ENCODE peak calls at places on chromosomes 3 and 15, in six cellular contexts. V is CD4-positive, CD25-positive, alpha-beta regulatory T cell; C is pancreas; S is GM23338; F is HEK293T; G is epithelial cell of esophagus. K is an unnamed sample.

GRCh38 chr3:107797586-107797985 is 274.8 kb downstream of the BBX start:
- DNase-seq in V (no peak), C (no peak), S (no peak), F (no peak), G (peak), K (no peak)

GRCh38 chr3:32450426-32450825 is 52.2 kb downstream of the CMTM6 start:
- DNase-seq in V (no peak), C (no peak), S (no peak), F (no peak), G (no peak), K (no peak)

GRCh38 chr3:126013742-126014141 is 44.8 kb downstream of the ROPN1B start:
- DNase-seq in V (no peak), C (no peak), S (peak), F (no peak), G (no peak), K (no peak)

GRCh38 chr3:155097009-155097349 is 16.9 kb downstream of the MME start:
- DNase-seq in V (no peak), C (no peak), S (no peak), F (no peak), G (no peak), K (no peak)

GRCh38 chr15:64653757-64654156 is 121.6 kb downstream of the RBPMS2 start:
- DNase-seq in V (peak), C (no peak), S (no peak), F (no peak), G (no peak), K (no peak)

GRCh38 chr3:46931631-46932441 is 44.7 kb downstream of the CCDC12 start:
- DNase-seq in V (no peak), C (no peak), S (no peak), F (no peak), G (no peak), K (no peak)

GRCh38 chr3:140972833-140973232 is 31.2 kb downstream of the SLC25A36 start:
- DNase-seq in V (peak), C (no peak), S (peak), F (peak), G (peak), K (no peak)

GRCh38 chr3:161969867-161970266 is 473.3 kb downstream of the OTOL1 start:
- DNase-seq in V (no peak), C (no peak), S (no peak), F (no peak), G (peak), K (no peak)

GRCh38 chr15:65333441-65333820 is 29.0 kb downstream of the RNU5B-1 start:
- DNase-seq in V (no peak), C (no peak), S (no peak), F (no peak), G (peak), K (no peak)

GRCh38 chr3:186400677-186401076 is 38.6 kb upstream of the DGKG start:
- DNase-seq in V (no peak), C (no peak), S (no peak), F (no peak), G (no peak), K (no peak)

GRCh38 chr3:55897573-55898224 is 410.6 kb upstream of the WNT5A start:
- DNase-seq in V (no peak), C (no peak), S (peak), F (peak), G (peak), K (no peak)

GRCh38 chr3:188453431-188454384 is 299.8 kb downstream of the LPP start:
- DNase-seq in V (no peak), C (no peak), S (no peak), F (no peak), G (no peak), K (no peak)

GRCh38 chr3:59469948-59470723 is 420.3 kb upstream of the CFAP20DC start:
- DNase-seq in V (no peak), C (no peak), S (no peak), F (no peak), G (peak), K (no peak)

GRCh38 chr3:138381950-138382715 is 33.8 kb downstream of the MRAS start:
- DNase-seq in V (no peak), C (no peak), S (no peak), F (no peak), G (peak), K (no peak)

GRCh38 chr15:58985443-58985842 is 2.0 kb upstream of the RNF111 start:
- DNase-seq in V (no peak), C (no peak), S (peak), F (no peak), G (peak), K (no peak)

GRCh38 chr3:157335677-157336076 is 101.0 kb upstream of the PTX3 start:
- DNase-seq in V (no peak), C (no peak), S (peak), F (no peak), G (peak), K (no peak)

GRCh38 chr3:98722389-98722788 is 40.8 kb upstream of the ST3GAL6 start:
- DNase-seq in V (no peak), C (no peak), S (peak), F (no peak), G (peak), K (no peak)

GRCh38 chr3:162780313-162780712 is 1283.7 kb downstream of the OTOL1 start:
- DNase-seq in V (no peak), C (no peak), S (no peak), F (no peak), G (no peak), K (no peak)

GRCh38 chr15:74402873-74403589 is 30.7 kb downstream of the SEMA7A start:
- DNase-seq in V (peak), C (no peak), S (no peak), F (no peak), G (no peak), K (peak)